ENCODE peak calls at places on chromosomes 6 and 20, in eight cellular contexts. K, S, W, U, Y, G, C and M are unnamed samples.

GRCh38 chr20:64149141-64149540 is 15.1 kb upstream of the MYT1 start:
- DNase-seq in K (no peak), S (no peak), W (peak), U (no peak), Y (no peak), G (no peak), C (no peak), M (no peak)

GRCh38 chr6:95576218-95576617 is 1.1 kb upstream of the MANEA start:
- DNase-seq in K (no peak), S (no peak), W (no peak), U (no peak), Y (no peak), G (no peak), C (no peak), M (no peak)

GRCh38 chr6:168411130-168411529 is 29.9 kb upstream of the SMOC2 start:
- DNase-seq in K (no peak), S (no peak), W (peak), U (no peak), Y (no peak), G (no peak), C (no peak), M (no peak)

GRCh38 chr6:142803495-142804049 is 141.4 kb downstream of the HIVEP2 start:
- DNase-seq in K (no peak), S (no peak), W (no peak), U (no peak), Y (no peak), G (no peak), C (no peak), M (no peak)

GRCh38 chr6:99592900-99593299 is 13.7 kb upstream of the PRDM13 start:
- DNase-seq in K (no peak), S (no peak), W (no peak), U (no peak), Y (no peak), G (no peak), C (no peak), M (no peak)

GRCh38 chr20:36745927-36746659 is at the start of gene NDRG3:
- DNase-seq in K (peak), S (peak), W (peak), U (peak), Y (peak), G (peak), C (peak), M (peak)

GRCh38 chr20:24737212-24737850 is 211.7 kb upstream of the CST7 start:
- DNase-seq in K (no peak), S (no peak), W (no peak), U (no peak), Y (no peak), G (no peak), C (no peak), M (no peak)

GRCh38 chr6:103122766-103123601 is 1729.5 kb downstream of the GRIK2 start:
- DNase-seq in K (no peak), S (no peak), W (peak), U (peak), Y (peak), G (no peak), C (peak), M (peak)

GRCh38 chr20:62795023-62795761 is 1.1 kb upstream of the MRGBP start:
- DNase-seq in K (no peak), S (no peak), W (peak), U (peak), Y (peak), G (peak), C (peak), M (no peak)

GRCh38 chr20:22404609-22405170 is 179.7 kb downstream of the FOXA2 start:
- DNase-seq in K (no peak), S (no peak), W (no peak), U (no peak), Y (no peak), G (no peak), C (no peak), M (no peak)

GRCh38 chr6:126033696-126034095 is 47.4 kb downstream of the TRMT11 start:
- DNase-seq in K (no peak), S (peak), W (peak), U (peak), Y (no peak), G (no peak), C (peak), M (peak)

GRCh38 chr6:145627451-145627850 is 107.9 kb downstream of the EPM2A start:
- DNase-seq in K (no peak), S (no peak), W (no peak), U (no peak), Y (no peak), G (no peak), C (no peak), M (no peak)

GRCh38 chr20:8934362-8934761 is 134.5 kb upstream of the PLCB4 start:
- DNase-seq in K (no peak), S (no peak), W (no peak), U (no peak), Y (no peak), G (no peak), C (no peak), M (no peak)

GRCh38 chr6:81026041-81026553 is 726.4 kb downstream of the TENT5A start:
- DNase-seq in K (no peak), S (no peak), W (no peak), U (no peak), Y (no peak), G (no peak), C (no peak), M (no peak)

GRCh38 chr20:32354592-32355416 is 3.3 kb upstream of the ASXL1 start:
- DNase-seq in K (no peak), S (no peak), W (no peak), U (peak), Y (no peak), G (no peak), C (peak), M (peak)

GRCh38 chr6:128095362-128095761 is 194.5 kb upstream of the THEMIS start:
- DNase-seq in K (no peak), S (no peak), W (no peak), U (peak), Y (no peak), G (no peak), C (no peak), M (no peak)

GRCh38 chr6:18400831-18401446 is 13.8 kb downstream of the RNF144B start:
- DNase-seq in K (no peak), S (no peak), W (no peak), U (peak), Y (no peak), G (no peak), C (peak), M (no peak)

GRCh38 chr6:164106345-164106769 is 691.8 kb downstream of the QKI start:
- DNase-seq in K (no peak), S (no peak), W (peak), U (no peak), Y (no peak), G (no peak), C (peak), M (no peak)

GRCh38 chr6:156883497-156884252 is 106.5 kb downstream of the ARID1B start:
- DNase-seq in K (no peak), S (no peak), W (no peak), U (peak), Y (no peak), G (no peak), C (no peak), M (no peak)
- H3K4me3 ChIP-seq in K (no peak), S (no peak), W (no peak), U (no peak), Y (no peak), G (no peak), C (no peak), M (no peak)

GRCh38 chr20:50169329-50169823 is 15.9 kb upstream of the PEDS1 start:
- DNase-seq in K (no peak), S (peak), W (peak), U (peak), Y (peak), G (peak), C (peak), M (no peak)

GRCh38 chr20:50163570-50164317 is 10.2 kb upstream of the PEDS1 start:
- DNase-seq in K (no peak), S (peak), W (peak), U (peak), Y (no peak), G (no peak), C (peak), M (no peak)

GRCh38 chr20:50170549-50171220 is 17.2 kb upstream of the PEDS1 start:
- DNase-seq in K (no peak), S (no peak), W (no peak), U (no peak), Y (no peak), G (no peak), C (no peak), M (no peak)

GRCh38 chr20:50165687-50166554 is 12.4 kb upstream of the PEDS1 start:
- DNase-seq in K (peak), S (peak), W (peak), U (peak), Y (peak), G (peak), C (peak), M (peak)
- H3K4me3 ChIP-seq in K (peak), S (peak), W (peak), U (peak), Y (peak), G (peak), C (peak), M (peak)

DNA sequence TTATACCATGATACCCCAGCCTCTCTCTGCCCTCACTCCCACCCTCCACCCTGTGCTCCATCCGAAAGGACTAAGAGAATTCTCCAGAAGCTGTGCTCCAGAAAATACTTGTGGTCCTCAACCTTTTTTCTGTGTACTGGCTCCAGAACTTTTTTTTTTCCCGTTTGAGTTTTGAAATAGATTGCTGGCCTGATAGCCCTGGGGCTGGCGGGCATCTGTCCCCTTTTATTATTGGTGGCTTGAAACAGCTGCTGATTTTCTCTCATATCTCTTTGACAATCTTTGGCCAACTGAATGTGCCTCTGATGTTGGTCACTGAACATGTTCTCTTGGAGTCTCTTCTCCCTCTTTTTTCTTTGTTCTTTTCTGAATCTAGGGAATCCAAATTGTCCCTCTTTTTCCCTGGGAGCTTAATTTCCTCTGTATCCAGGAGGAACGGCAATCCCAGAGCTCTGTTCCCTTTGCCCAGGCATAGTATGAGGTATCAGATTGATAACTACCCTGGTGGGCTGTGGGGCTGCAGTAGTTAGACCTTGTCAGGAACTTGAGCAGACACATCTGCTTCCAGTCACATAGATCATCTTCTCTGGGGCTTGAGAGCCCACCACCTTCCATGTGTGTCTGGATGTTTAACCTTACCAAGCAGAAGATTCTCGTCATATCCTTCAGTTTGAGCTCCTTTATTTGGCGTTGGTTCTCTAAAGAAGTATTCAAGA is 1.6 kb downstream of the PPARD start:
- DNase-seq in K (no peak), S (no peak), W (no peak), U (no peak), Y (no peak), G (no peak), C (no peak), M (no peak)
- H3K4me3 ChIP-seq in K (peak), S (peak), W (no peak), U (peak), Y (peak), G (peak), C (peak), M (peak)

DNA sequence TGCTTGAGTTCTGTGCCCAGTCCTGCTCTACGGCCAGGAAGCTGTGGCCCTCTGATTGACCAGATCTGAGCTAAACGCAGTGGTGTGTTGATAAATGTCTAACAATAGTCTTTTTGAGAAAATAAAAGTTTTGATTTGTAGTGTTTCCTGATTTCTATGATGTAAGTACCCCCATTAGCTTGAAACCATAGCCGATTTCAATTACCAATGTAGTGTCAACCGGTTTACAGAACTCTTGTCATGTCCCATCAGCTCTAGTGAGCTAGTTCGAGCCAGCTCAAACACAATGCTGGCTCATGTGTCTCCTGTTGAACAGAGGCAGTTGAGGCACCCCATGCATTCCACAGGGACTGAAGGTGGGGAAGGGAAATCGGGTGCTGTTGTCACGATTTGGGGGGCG is 56.7 kb upstream of the ZMYND8 start:
- DNase-seq in K (no peak), S (no peak), W (no peak), U (no peak), Y (no peak), G (no peak), C (no peak), M (no peak)
- H3K4me3 ChIP-seq in K (no peak), S (no peak), W (no peak), U (no peak), Y (no peak), G (no peak), C (no peak), M (no peak)

GRCh38 chr6:72260489-72260888 is 361.4 kb upstream of the KCNQ5 start:
- DNase-seq in K (no peak), S (no peak), W (no peak), U (peak), Y (no peak), G (no peak), C (peak), M (no peak)

GRCh38 chr6:72267470-72267869 is 354.4 kb upstream of the KCNQ5 start:
- DNase-seq in K (no peak), S (no peak), W (no peak), U (no peak), Y (no peak), G (no peak), C (no peak), M (no peak)

GRCh38 chr6:72262254-72262653 is 359.6 kb upstream of the KCNQ5 start:
- DNase-seq in K (no peak), S (no peak), W (no peak), U (no peak), Y (no peak), G (no peak), C (no peak), M (no peak)

DNA sequence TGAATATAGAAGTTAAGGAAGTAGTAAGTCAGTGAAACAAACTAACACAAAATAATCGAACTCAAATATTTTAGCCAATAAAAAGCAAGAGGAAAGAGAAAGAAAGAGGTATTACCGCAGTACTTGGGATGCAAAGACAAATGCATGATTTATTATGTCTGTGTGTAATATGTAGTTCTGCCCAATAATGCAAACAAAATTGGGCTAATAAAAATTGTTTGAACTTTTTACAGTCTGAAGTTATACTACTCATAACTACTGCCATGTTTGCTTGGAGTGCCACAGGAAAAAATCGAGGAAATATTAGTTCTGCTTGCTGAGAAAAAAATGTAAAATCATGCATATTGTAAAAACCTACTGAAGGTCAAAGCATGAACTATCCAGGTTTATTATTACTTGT is 360.3 kb upstream of the KCNQ5 start:
- DNase-seq in K (no peak), S (no peak), W (no peak), U (no peak), Y (no peak), G (no peak), C (no peak), M (no peak)
- H3K4me3 ChIP-seq in K (no peak), S (no peak), W (no peak), U (no peak), Y (no peak), G (no peak), C (no peak), M (no peak)

GRCh38 chr6:165844801-165845364 is 181.8 kb upstream of the PDE10A start:
- DNase-seq in K (no peak), S (no peak), W (peak), U (no peak), Y (no peak), G (no peak), C (no peak), M (no peak)

GRCh38 chr6:165848099-165848461 is 185.0 kb upstream of the PDE10A start:
- DNase-seq in K (no peak), S (no peak), W (peak), U (no peak), Y (no peak), G (no peak), C (no peak), M (no peak)

GRCh38 chr6:165847407-165848098 is 184.5 kb upstream of the PDE10A start:
- DNase-seq in K (no peak), S (no peak), W (peak), U (peak), Y (no peak), G (no peak), C (peak), M (no peak)

GRCh38 chr6:165845488-165845887 is 182.4 kb upstream of the PDE10A start:
- DNase-seq in K (no peak), S (no peak), W (peak), U (peak), Y (no peak), G (no peak), C (no peak), M (no peak)

GRCh38 chr6:165846123-165846966 is 183.3 kb upstream of the PDE10A start:
- DNase-seq in K (no peak), S (no peak), W (peak), U (peak), Y (no peak), G (no peak), C (no peak), M (no peak)
- H3K4me3 ChIP-seq in K (peak), S (no peak), W (no peak), U (peak), Y (no peak), G (no peak), C (no peak), M (peak)

GRCh38 chr6:71107935-71108420 is 151.1 kb upstream of the B3GAT2 start:
- DNase-seq in K (no peak), S (no peak), W (no peak), U (peak), Y (no peak), G (no peak), C (peak), M (peak)
- H3K4me3 ChIP-seq in K (peak), S (no peak), W (no peak), U (peak), Y (no peak), G (no peak), C (peak), M (peak)

DNA sequence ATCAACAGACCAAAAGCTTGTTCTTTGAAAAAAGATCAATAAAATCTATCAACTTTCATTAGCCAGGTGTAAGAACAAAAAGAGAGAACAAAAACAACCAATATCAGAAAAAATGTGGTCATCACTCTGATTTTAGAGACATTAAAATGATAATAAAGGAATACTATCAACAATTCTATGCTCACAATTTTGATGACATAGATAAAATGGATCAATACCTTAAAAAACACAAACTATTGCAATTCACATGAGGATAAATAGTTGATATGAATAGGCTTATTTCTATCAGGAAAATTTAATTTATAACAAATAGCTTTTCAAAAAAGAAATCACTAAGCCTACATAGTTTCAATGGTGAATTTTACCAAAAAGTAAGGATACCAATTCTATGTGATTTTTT is 809.4 kb upstream of the EYS start:
- DNase-seq in K (no peak), S (no peak), W (no peak), U (no peak), Y (no peak), G (no peak), C (no peak), M (no peak)
- H3K4me3 ChIP-seq in K (no peak), S (no peak), W (no peak), U (no peak), Y (no peak), G (no peak), C (no peak), M (no peak)